ENCODE peak calls at places on chromosomes 1 and 21, in ten cellular contexts. H is tibial nerve; Z is left lung; B is A673; O is PC-9; X is pancreas; A is heart right ventricle; L is colonic mucosa; R is spleen; F is CD4-positive, alpha-beta memory T cell. D is an unnamed sample.

GRCh38 chr21:25759573-25759972 is 24.8 kb downstream of the GABPA start:
- DNase-seq in H (no peak), Z (no peak), B (no peak), O (no peak), X (no peak), A (no peak), L (no peak), R (no peak), F (no peak), D (no peak)

GRCh38 chr1:115426271-115426771 is 88.3 kb upstream of the NGF start:
- DNase-seq in H (peak; percentile 53), Z (no peak), B (no peak), O (peak; percentile 97), X (peak; percentile 32), A (peak; percentile 87), L (no peak), R (no peak), F (no peak), D (no peak)

GRCh38 chr1:159790237-159790917 is 9.6 kb downstream of the DUSP23 start:
- DNase-seq in H (no peak), Z (no peak), B (peak; percentile 54), O (no peak), X (no peak), A (no peak), L (no peak), R (no peak), F (no peak), D (peak; percentile 15)

GRCh38 chr1:158153781-158154444 is 26.8 kb upstream of the CD1D start:
- DNase-seq in H (no peak), Z (no peak), B (no peak), O (no peak), X (no peak), A (no peak), L (no peak), R (no peak), F (no peak), D (no peak)

GRCh38 chr1:165228111-165228655 is 128.3 kb downstream of the LMX1A start:
- DNase-seq in H (no peak), Z (no peak), B (no peak), O (no peak), X (no peak), A (no peak), L (no peak), R (no peak), F (no peak), D (no peak)

GRCh38 chr1:153968000-153968363 is 280 bp downstream of the CREB3L4 start:
- DNase-seq in H (no peak), Z (no peak), B (no peak), O (peak; percentile 56), X (peak; percentile 83), A (no peak), L (peak; percentile 86), R (peak; percentile 86), F (no peak), D (no peak)

GRCh38 chr1:160062134-160062533 is 7.8 kb downstream of the KCNJ10 start:
- DNase-seq in H (peak; percentile 23), Z (no peak), B (no peak), O (no peak), X (no peak), A (no peak), L (no peak), R (no peak), F (no peak), D (no peak)

GRCh38 chr1:20211511-20211931 is 25.2 kb upstream of the PLA2G2C start:
- DNase-seq in H (no peak), Z (no peak), B (no peak), O (peak; percentile 95), X (no peak), A (no peak), L (peak; percentile 81), R (no peak), F (no peak), D (no peak)

GRCh38 chr1:46342084-46342656 is 1.6 kb downstream of the NSUN4 start:
- DNase-seq in H (no peak), Z (no peak), B (peak; percentile 46), O (no peak), X (no peak), A (no peak), L (no peak), R (no peak), F (no peak), D (peak; percentile 37)

DNA sequence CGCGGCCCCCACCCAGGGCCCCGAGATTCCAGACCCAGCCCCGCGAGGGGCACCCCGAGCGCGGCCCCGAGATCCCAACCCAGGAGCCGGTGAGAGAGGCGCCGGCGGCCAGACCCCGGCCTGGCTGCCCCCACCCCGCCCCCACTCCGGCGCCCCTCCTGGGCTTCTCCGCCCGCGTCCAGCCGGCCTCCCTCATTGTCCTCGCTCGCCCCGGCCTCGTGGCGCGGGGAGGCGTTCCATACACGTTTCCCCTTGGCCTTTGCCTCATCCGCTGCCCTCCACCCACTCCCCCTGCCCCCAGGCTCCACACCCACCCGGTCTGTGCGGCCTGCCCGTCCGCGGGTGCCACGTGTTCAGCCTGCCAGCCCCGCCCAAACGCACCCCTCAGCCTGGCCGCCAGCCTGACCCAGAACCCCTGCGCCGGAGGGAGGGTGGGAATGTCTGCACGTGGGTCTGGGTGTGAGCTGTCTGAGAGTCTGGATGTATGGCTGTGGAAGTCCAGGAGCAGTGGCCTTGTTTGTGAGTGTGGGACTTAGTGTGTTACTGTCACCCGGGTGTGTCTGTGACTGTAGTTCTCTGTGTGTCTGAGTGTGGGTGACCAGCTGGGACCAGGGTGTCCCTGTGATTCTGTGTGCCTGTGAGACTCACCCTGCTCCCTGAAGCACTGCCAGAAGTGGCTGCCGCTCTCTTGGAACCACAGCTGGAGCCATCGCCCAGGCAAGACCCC is 681 bp downstream of the B4GALT2 start:
- DNase-seq in H (no peak), Z (peak; percentile 88), B (peak; percentile 42), O (peak; percentile 35), X (peak; percentile 82), A (peak; percentile 46), L (peak; percentile 83), R (peak; percentile 85), F (no peak), D (peak; percentile 33)
- H3K4me1 ChIP-seq in H (peaks cover 17% of the 10 kb centered on the region), Z (peaks cover 33% of the 10 kb centered on the region), B (peaks cover 27% of the 10 kb centered on the region), O (peaks cover 45% of the 10 kb centered on the region), X (peaks cover 14% of the 10 kb centered on the region), A (peaks cover 48% of the 10 kb centered on the region), L (peaks cover 31% of the 10 kb centered on the region), R (peaks cover 31% of the 10 kb centered on the region), F (peaks cover 40% of the 10 kb centered on the region), D (peaks cover 34% of the 10 kb centered on the region)

GRCh38 chr1:13775916-13776315 is 75.9 kb downstream of the PRDM2 start:
- DNase-seq in H (no peak), Z (no peak), B (no peak), O (no peak), X (no peak), A (no peak), L (no peak), R (no peak), F (no peak), D (no peak)

GRCh38 chr1:13780780-13781179 is 80.8 kb downstream of the PRDM2 start:
- DNase-seq in H (no peak), Z (no peak), B (no peak), O (no peak), X (no peak), A (no peak), L (no peak), R (no peak), F (no peak), D (no peak)

GRCh38 chr1:13781228-13781627 is 81.2 kb downstream of the PRDM2 start:
- DNase-seq in H (no peak), Z (no peak), B (no peak), O (no peak), X (no peak), A (no peak), L (no peak), R (no peak), F (no peak), D (no peak)

GRCh38 chr1:13779930-13780329 is 79.9 kb downstream of the PRDM2 start:
- DNase-seq in H (no peak), Z (no peak), B (no peak), O (no peak), X (no peak), A (no peak), L (no peak), R (no peak), F (no peak), D (no peak)

DNA sequence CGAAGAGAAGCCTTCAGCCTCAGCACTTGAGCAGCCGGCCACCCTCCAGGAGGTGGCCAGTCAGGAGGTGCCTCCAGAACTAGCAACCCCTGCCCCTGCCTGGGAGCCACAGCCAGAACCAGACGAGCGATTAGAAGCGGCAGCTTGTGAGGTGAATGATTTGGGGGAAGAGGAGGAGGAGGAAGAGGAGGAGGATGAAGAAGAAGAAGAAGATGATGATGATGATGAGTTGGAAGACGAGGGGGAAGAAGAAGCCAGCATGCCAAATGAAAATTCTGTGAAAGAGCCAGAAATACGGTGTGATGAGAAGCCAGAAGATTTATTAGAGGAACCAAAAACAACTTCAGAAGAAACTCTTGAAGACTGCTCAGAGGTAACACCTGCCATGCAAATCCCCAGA is 78.4 kb downstream of the PRDM2 start:
- DNase-seq in H (no peak), Z (no peak), B (no peak), O (no peak), X (no peak), A (no peak), L (no peak), R (no peak), F (no peak), D (no peak)
- H3K4me1 ChIP-seq in H (peaks cover 8% of the 10 kb centered on the region), Z (no peaks in the 10 kb centered on the region), B (no peaks in the 10 kb centered on the region), O (no peaks in the 10 kb centered on the region), X (no peaks in the 10 kb centered on the region), A (peaks cover 8% of the 10 kb centered on the region), L (no peaks in the 10 kb centered on the region), R (no peaks in the 10 kb centered on the region), F (peaks cover 9% of the 10 kb centered on the region), D (no peaks in the 10 kb centered on the region)

DNA sequence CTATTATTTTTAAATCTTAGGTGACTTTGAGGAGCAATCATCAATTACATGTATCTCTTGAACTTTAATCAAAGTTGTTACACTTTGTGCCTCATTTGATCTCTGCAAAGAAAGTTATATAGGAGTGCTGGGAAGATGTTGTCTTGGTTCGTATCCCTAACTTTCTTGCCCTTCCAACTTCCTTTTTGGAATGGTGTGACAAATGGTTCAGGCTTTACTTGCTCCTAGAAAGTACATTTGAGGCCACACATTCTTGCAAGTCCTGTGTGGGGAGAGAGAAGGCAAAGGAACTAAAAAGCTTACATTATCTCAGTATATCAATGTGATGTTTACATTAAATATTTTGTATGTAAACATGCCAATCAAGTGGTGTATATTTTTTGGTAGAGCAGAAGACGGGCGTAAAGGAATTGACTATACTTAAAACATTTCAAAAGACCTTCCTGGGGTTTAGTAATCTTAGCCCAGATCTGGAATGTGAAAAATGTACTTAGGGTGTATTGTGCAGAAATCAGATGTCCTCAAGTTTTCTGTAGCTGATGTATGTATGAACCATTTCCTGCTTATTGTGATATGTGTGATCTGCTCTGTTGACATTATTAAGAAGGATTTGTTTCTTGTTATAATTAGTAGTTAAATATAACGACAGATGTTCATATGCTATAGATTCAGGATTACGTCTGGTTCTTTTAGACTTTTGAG is 59.2 kb downstream of the USP25 start:
- DNase-seq in H (no peak), Z (no peak), B (peak; percentile 85), O (no peak), X (no peak), A (no peak), L (no peak), R (no peak), F (no peak), D (no peak)
- H3K4me1 ChIP-seq in H (no peaks in the 10 kb centered on the region), Z (no peaks in the 10 kb centered on the region), B (peaks cover 30% of the 10 kb centered on the region), O (peaks cover 5% of the 10 kb centered on the region), X (no peaks in the 10 kb centered on the region), A (no peaks in the 10 kb centered on the region), L (no peaks in the 10 kb centered on the region), R (no peaks in the 10 kb centered on the region), F (peaks cover 7% of the 10 kb centered on the region), D (no peaks in the 10 kb centered on the region)

GRCh38 chr1:40966411-40966810 is 13.1 kb upstream of the CTPS1 start:
- DNase-seq in H (no peak), Z (no peak), B (no peak), O (no peak), X (no peak), A (no peak), L (no peak), R (no peak), F (no peak), D (no peak)

GRCh38 chr1:40965531-40965930 is 14.0 kb upstream of the CTPS1 start:
- DNase-seq in H (no peak), Z (no peak), B (no peak), O (no peak), X (no peak), A (no peak), L (no peak), R (no peak), F (no peak), D (no peak)
- H3K4me1 ChIP-seq in H (no peaks in the 10 kb centered on the region), Z (no peaks in the 10 kb centered on the region), B (no peaks in the 10 kb centered on the region), O (peaks cover 30% of the 10 kb centered on the region), X (no peaks in the 10 kb centered on the region), A (no peaks in the 10 kb centered on the region), L (no peaks in the 10 kb centered on the region), R (no peaks in the 10 kb centered on the region), F (no peaks in the 10 kb centered on the region), D (no peaks in the 10 kb centered on the region)